ENCODE peak calls at places on chromosomes 2 and 18, in ten cellular contexts. V is thyroid gland; C is dorsolateral prefrontal cortex; X is activated T-cell treated with anti-CD3 and anti-CD28 coated beads, Interleukin-2, amount 50 U/mL, for 72 hours; U is stimulated activated CD4-positive, alpha-beta T cell treated with anti-CD3 and anti-CD28 coated beads, Interleukin-4, amount 100 ng/mL, for 24 hours; P is ACHN; T is activated CD4-positive, alpha-beta T cell treated with anti-CD3 and anti-CD28 coated beads for 36 hours; Y is activated CD8-positive, alpha-beta memory T cell treated with anti-CD3 and anti-CD28 coated beads for 48 hours; L is kidney tubule cell; S is T-helper 17 cell. J is an unnamed sample.

GRCh38 chr2:1867141-1867540 is 122.8 kb upstream of the PXDN start:
- DNase-seq in V (peak; percentile 42), C (no peak), X (no peak), U (no peak), P (no peak), T (no peak), Y (no peak), L (no peak), S (no peak), J (no peak)

GRCh38 chr2:233436691-233437438 is 82.6 kb downstream of the DGKD start:
- DNase-seq in V (no peak), C (no peak), X (no peak), U (no peak), P (no peak), T (no peak), Y (no peak), L (no peak), S (no peak), J (peak; percentile 68)

GRCh38 chr2:108223573-108223972 is 16.2 kb upstream of the SULT1C3 start:
- DNase-seq in V (no peak), C (no peak), X (no peak), U (no peak), P (no peak), T (no peak), Y (no peak), L (no peak), S (no peak), J (no peak)

GRCh38 chr18:37578886-37579513 is 13.4 kb upstream of the CELF4 start:
- DNase-seq in V (no peak), C (peak; percentile 67), X (no peak), U (no peak), P (peak; percentile 30), T (peak; percentile 32), Y (no peak), L (peak; percentile 60), S (no peak), J (no peak)

GRCh38 chr2:111029135-111029927 is 91.4 kb upstream of the BCL2L11 start:
- DNase-seq in V (no peak), C (no peak), X (no peak), U (no peak), P (peak; percentile 44), T (no peak), Y (no peak), L (peak; percentile 65), S (no peak), J (no peak)

GRCh38 chr18:26549486-26550435 is 1.4 kb upstream of the KCTD1 start:
- DNase-seq in V (peak; percentile 72), C (peak; percentile 63), X (peak; percentile 26), U (no peak), P (peak; percentile 74), T (peak; percentile 43), Y (no peak), L (peak; percentile 90), S (peak; percentile 11), J (no peak)

GRCh38 chr2:236343400-236344161 is 79.4 kb upstream of the ASB18 start:
- DNase-seq in V (peak; percentile 72), C (peak; percentile 61), X (peak; percentile 38), U (peak; percentile 51), P (peak; percentile 80), T (peak; percentile 64), Y (no peak), L (peak; percentile 70), S (no peak), J (no peak)

GRCh38 chr2:232039086-232039485 is 77.6 kb downstream of the DIS3L2 start:
- DNase-seq in V (no peak), C (no peak), X (no peak), U (no peak), P (no peak), T (no peak), Y (no peak), L (no peak), S (no peak), J (no peak)

GRCh38 chr2:24893934-24894333 is 26.1 kb downstream of the ADCY3 start:
- DNase-seq in V (no peak), C (no peak), X (no peak), U (no peak), P (no peak), T (no peak), Y (no peak), L (peak; percentile 25), S (no peak), J (no peak)

GRCh38 chr2:119126650-119127049 is 31.9 kb downstream of the C1QL2 start:
- DNase-seq in V (no peak), C (no peak), X (peak; percentile 27), U (peak; percentile 15), P (peak; percentile 66), T (peak; percentile 66), Y (peak; percentile 6), L (peak; percentile 64), S (no peak), J (no peak)

GRCh38 chr18:46155652-46156051 is 51.5 kb downstream of the HAUS1 start:
- DNase-seq in V (no peak), C (no peak), X (peak; percentile 66), U (peak; percentile 32), P (peak; percentile 90), T (peak; percentile 60), Y (peak; percentile 30), L (peak; percentile 100), S (no peak), J (no peak)

GRCh38 chr18:75406491-75407445 is 20.7 kb downstream of the SMIM21 start:
- DNase-seq in V (no peak), C (no peak), X (no peak), U (no peak), P (no peak), T (no peak), Y (no peak), L (no peak), S (no peak), J (no peak)

GRCh38 chr2:25030702-25031101 is 11.2 kb upstream of the EFR3B start:
- DNase-seq in V (no peak), C (no peak), X (no peak), U (no peak), P (no peak), T (no peak), Y (no peak), L (peak; percentile 24), S (no peak), J (no peak)

GRCh38 chr2:201984800-201985525 is 48.7 kb upstream of the FZD7 start:
- DNase-seq in V (peak; percentile 30), C (peak; percentile 90), X (peak; percentile 7), U (no peak), P (no peak), T (peak; percentile 41), Y (no peak), L (no peak), S (no peak), J (no peak)

GRCh38 chr2:107303964-107304363 is 418.0 kb upstream of the ST6GAL2 start:
- DNase-seq in V (no peak), C (no peak), X (no peak), U (no peak), P (no peak), T (no peak), Y (no peak), L (peak; percentile 30), S (no peak), J (no peak)

GRCh38 chr2:173881886-173882285 is 83.3 kb downstream of the SP3 start:
- DNase-seq in V (no peak), C (no peak), X (no peak), U (no peak), P (no peak), T (no peak), Y (no peak), L (peak; percentile 60), S (no peak), J (no peak)

GRCh38 chr18:13623871-13624270 is 102.5 kb downstream of the FAM210A start:
- DNase-seq in V (no peak), C (no peak), X (no peak), U (no peak), P (no peak), T (no peak), Y (no peak), L (no peak), S (no peak), J (no peak)

GRCh38 chr2:127320067-127320466 is 26.1 kb upstream of the ERCC3 start:
- DNase-seq in V (no peak), C (no peak), X (no peak), U (no peak), P (no peak), T (no peak), Y (no peak), L (peak; percentile 17), S (no peak), J (no peak)

GRCh38 chr2:137950238-137950637 is 14.0 kb upstream of the HNMT start:
- DNase-seq in V (no peak), C (no peak), X (no peak), U (no peak), P (no peak), T (no peak), Y (no peak), L (no peak), S (no peak), J (no peak)

GRCh38 chr2:232229296-232229916 is 149.1 kb upstream of the ALPP start:
- DNase-seq in V (peak; percentile 39), C (no peak), X (no peak), U (no peak), P (no peak), T (no peak), Y (no peak), L (peak; percentile 90), S (no peak), J (no peak)

GRCh38 chr2:14804912-14805311 is 172.4 kb downstream of the LRATD1 start:
- DNase-seq in V (no peak), C (no peak), X (no peak), U (no peak), P (no peak), T (no peak), Y (no peak), L (no peak), S (no peak), J (no peak)

GRCh38 chr2:230356084-230356483 is 29.1 kb downstream of the SP140L start:
- DNase-seq in V (no peak), C (no peak), X (no peak), U (no peak), P (no peak), T (no peak), Y (no peak), L (no peak), S (no peak), J (no peak)

GRCh38 chr2:10520154-10520553 is 72.0 kb upstream of the ODC1 start:
- DNase-seq in V (no peak), C (no peak), X (no peak), U (no peak), P (no peak), T (peak; percentile 34), Y (no peak), L (no peak), S (no peak), J (peak; percentile 83)

GRCh38 chr2:40719414-40719813 is 267.5 kb upstream of the SLC8A1 start:
- DNase-seq in V (no peak), C (no peak), X (no peak), U (no peak), P (no peak), T (no peak), Y (no peak), L (no peak), S (no peak), J (no peak)

GRCh38 chr2:189933911-189934399 is 128.6 kb downstream of the MSTN start:
- DNase-seq in V (no peak), C (no peak), X (no peak), U (no peak), P (peak; percentile 87), T (no peak), Y (no peak), L (peak; percentile 87), S (no peak), J (no peak)

GRCh38 chr2:73895473-73895872 is 2.7 kb downstream of the ACTG2 start:
- DNase-seq in V (no peak), C (no peak), X (no peak), U (no peak), P (no peak), T (peak; percentile 30), Y (no peak), L (no peak), S (no peak), J (no peak)

GRCh38 chr2:201108341-201108740 is 7.6 kb upstream of the CFLAR start:
- DNase-seq in V (no peak), C (no peak), X (no peak), U (no peak), P (no peak), T (no peak), Y (no peak), L (no peak), S (no peak), J (no peak)

GRCh38 chr2:71876542-71877451 is 270.9 kb downstream of the CYP26B1 start:
- DNase-seq in V (no peak), C (no peak), X (no peak), U (no peak), P (no peak), T (no peak), Y (no peak), L (no peak), S (no peak), J (no peak)

J was measured in mesenteric fat pad.